ENCODE peak calls at places on chromosome 14, in four cellular contexts. One of them, this sample, is unnamed.

GRCh38 chr14:23079716-23080115 is 15.2 kb downstream of the ACIN1 start:
- DNase-seq in GDM1: no peak
- DNase-seq in effector memory CD4-positive, alpha-beta T cell: no peak
- DNase-seq in caudate nucleus: no peak
- DNase-seq in this sample: no peak

GRCh38 chr14:52862652-52863338 is 71.4 kb upstream of the GNPNAT1 start:
- DNase-seq in effector memory CD4-positive, alpha-beta T cell: no peak
- DNase-seq in GDM1: no peak
- DNase-seq in caudate nucleus: no peak
- DNase-seq in this sample: no peak

GRCh38 chr14:105536691-105537579 is 10.6 kb downstream of the TMEM121 start:
- DNase-seq in GDM1: no peak
- DNase-seq in effector memory CD4-positive, alpha-beta T cell: no peak
- DNase-seq in caudate nucleus: no peak
- DNase-seq in this sample: no peak

GRCh38 chr14:20454359-20454644 is 310 bp downstream of the OSGEP start:
- DNase-seq in caudate nucleus: no peak
- DNase-seq in effector memory CD4-positive, alpha-beta T cell: peak
- DNase-seq in GDM1: no peak
- DNase-seq in this sample: no peak

GRCh38 chr14:52222901-52223300 is 44.6 kb upstream of the PTGDR start:
- DNase-seq in effector memory CD4-positive, alpha-beta T cell: no peak
- DNase-seq in GDM1: no peak
- DNase-seq in caudate nucleus: peak
- DNase-seq in this sample: no peak

GRCh38 chr14:106586098-106586704 is 1059.8 kb downstream of the TMEM121 start:
- DNase-seq in effector memory CD4-positive, alpha-beta T cell: peak
- DNase-seq in caudate nucleus: no peak
- DNase-seq in GDM1: peak
- DNase-seq in this sample: no peak

GRCh38 chr14:89628521-89628920 is 211.5 kb upstream of the FOXN3 start:
- DNase-seq in GDM1: no peak
- DNase-seq in effector memory CD4-positive, alpha-beta T cell: no peak
- DNase-seq in caudate nucleus: no peak
- DNase-seq in this sample: no peak

GRCh38 chr14:51236314-51236713 is 3.7 kb upstream of the TMX1 start:
- DNase-seq in effector memory CD4-positive, alpha-beta T cell: no peak
- DNase-seq in GDM1: no peak
- DNase-seq in caudate nucleus: no peak
- DNase-seq in this sample: no peak

GRCh38 chr14:33237102-33237501 is 298.4 kb downstream of the NPAS3 start:
- DNase-seq in caudate nucleus: no peak
- DNase-seq in GDM1: no peak
- DNase-seq in effector memory CD4-positive, alpha-beta T cell: no peak
- DNase-seq in this sample: no peak

GRCh38 chr14:91882369-91882768 is 15.0 kb upstream of the TC2N start:
- DNase-seq in GDM1: no peak
- DNase-seq in effector memory CD4-positive, alpha-beta T cell: no peak
- DNase-seq in caudate nucleus: no peak
- DNase-seq in this sample: no peak

GRCh38 chr14:36662258-36662542 is 540 bp downstream of the PAX9 start:
- DNase-seq in caudate nucleus: no peak
- DNase-seq in GDM1: no peak
- DNase-seq in effector memory CD4-positive, alpha-beta T cell: no peak
- DNase-seq in this sample: no peak

GRCh38 chr14:94390372-94391086 is 2.1 kb upstream of the SERPINA1 start:
- DNase-seq in caudate nucleus: no peak
- DNase-seq in GDM1: no peak
- DNase-seq in effector memory CD4-positive, alpha-beta T cell: no peak
- DNase-seq in this sample: peak

GRCh38 chr14:100717371-100717770 is 9.3 kb upstream of the DLK1 start:
- DNase-seq in GDM1: peak
- DNase-seq in caudate nucleus: no peak
- DNase-seq in effector memory CD4-positive, alpha-beta T cell: no peak
- DNase-seq in this sample: no peak

GRCh38 chr14:62614117-62614516 is 431.1 kb downstream of the KCNH5 start:
- DNase-seq in caudate nucleus: no peak
- DNase-seq in GDM1: no peak
- DNase-seq in effector memory CD4-positive, alpha-beta T cell: no peak
- DNase-seq in this sample: no peak

GRCh38 chr14:97367278-97367677 is 570.1 kb downstream of the VRK1 start:
- DNase-seq in caudate nucleus: no peak
- DNase-seq in effector memory CD4-positive, alpha-beta T cell: no peak
- DNase-seq in GDM1: no peak
- DNase-seq in this sample: no peak

GRCh38 chr14:91511014-91511466 is 930 bp upstream of the PPP4R3A start:
- DNase-seq in GDM1: no peak
- DNase-seq in effector memory CD4-positive, alpha-beta T cell: no peak
- DNase-seq in caudate nucleus: no peak
- DNase-seq in this sample: no peak

GRCh38 chr14:101845896-101846295 is 84.4 kb downstream of the PPP2R5C start:
- DNase-seq in effector memory CD4-positive, alpha-beta T cell: no peak
- DNase-seq in caudate nucleus: no peak
- DNase-seq in GDM1: no peak
- DNase-seq in this sample: no peak

GRCh38 chr14:103101257-103101963 is 6.9 kb downstream of the EXOC3L4 start:
- DNase-seq in GDM1: no peak
- DNase-seq in caudate nucleus: no peak
- DNase-seq in effector memory CD4-positive, alpha-beta T cell: no peak
- DNase-seq in this sample: no peak

GRCh38 chr14:75417674-75418073 is 10.1 kb upstream of the JDP2 start:
- DNase-seq in effector memory CD4-positive, alpha-beta T cell: no peak
- DNase-seq in caudate nucleus: no peak
- DNase-seq in GDM1: peak
- DNase-seq in this sample: no peak

GRCh38 chr14:30608533-30609006 is 13.5 kb upstream of the SCFD1 start:
- DNase-seq in effector memory CD4-positive, alpha-beta T cell: no peak
- DNase-seq in GDM1: no peak
- DNase-seq in caudate nucleus: no peak
- DNase-seq in this sample: no peak

GRCh38 chr14:46499521-46499920 is 152.1 kb downstream of the RPL10L start:
- DNase-seq in caudate nucleus: no peak
- DNase-seq in GDM1: no peak
- DNase-seq in effector memory CD4-positive, alpha-beta T cell: no peak
- DNase-seq in this sample: no peak

GRCh38 chr14:91892918-91893527 is 25.7 kb upstream of the TC2N start:
- DNase-seq in GDM1: no peak
- DNase-seq in effector memory CD4-positive, alpha-beta T cell: no peak
- DNase-seq in caudate nucleus: no peak
- DNase-seq in this sample: no peak

GRCh38 chr14:35766700-35767082 is 42.4 kb downstream of the RALGAPA1 start:
- DNase-seq in caudate nucleus: no peak
- DNase-seq in effector memory CD4-positive, alpha-beta T cell: no peak
- DNase-seq in GDM1: no peak
- DNase-seq in this sample: no peak

GRCh38 chr14:71398450-71398849 is 491.2 kb downstream of the PCNX1 start:
- DNase-seq in effector memory CD4-positive, alpha-beta T cell: no peak
- DNase-seq in GDM1: no peak
- DNase-seq in caudate nucleus: no peak
- DNase-seq in this sample: no peak

GRCh38 chr14:40436551-40436950 is 1004.3 kb upstream of the FBXO33 start:
- DNase-seq in effector memory CD4-positive, alpha-beta T cell: no peak
- DNase-seq in caudate nucleus: no peak
- DNase-seq in GDM1: no peak
- DNase-seq in this sample: no peak

GRCh38 chr14:91390165-91390778 is 27.3 kb downstream of the CCDC88C start:
- DNase-seq in effector memory CD4-positive, alpha-beta T cell: no peak
- DNase-seq in caudate nucleus: no peak
- DNase-seq in GDM1: no peak
- DNase-seq in this sample: no peak

GRCh38 chr14:24662753-24663152 is 28.8 kb upstream of the GZMB start:
- DNase-seq in GDM1: peak
- DNase-seq in effector memory CD4-positive, alpha-beta T cell: no peak
- DNase-seq in caudate nucleus: no peak
- DNase-seq in this sample: no peak

GRCh38 chr14:70425349-70425748 is 8.5 kb upstream of the SYNJ2BP start:
- DNase-seq in GDM1: no peak
- DNase-seq in caudate nucleus: no peak
- DNase-seq in effector memory CD4-positive, alpha-beta T cell: no peak
- DNase-seq in this sample: no peak

GRCh38 chr14:31992051-31992450 is 85.1 kb upstream of the ARHGAP5 start:
- DNase-seq in GDM1: no peak
- DNase-seq in caudate nucleus: no peak
- DNase-seq in effector memory CD4-positive, alpha-beta T cell: no peak
- DNase-seq in this sample: no peak

GRCh38 chr14:103817595-103817994 is 29.8 kb downstream of the PPP1R13B start:
- DNase-seq in effector memory CD4-positive, alpha-beta T cell: no peak
- DNase-seq in GDM1: no peak
- DNase-seq in caudate nucleus: no peak
- DNase-seq in this sample: no peak

GRCh38 chr14:59768855-59769254 is 101.7 kb downstream of the RTN1 start:
- DNase-seq in GDM1: no peak
- DNase-seq in caudate nucleus: no peak
- DNase-seq in effector memory CD4-positive, alpha-beta T cell: no peak
- DNase-seq in this sample: no peak

GRCh38 chr14:60723218-60724079 is 702 bp downstream of the SIX4 start:
- DNase-seq in caudate nucleus: no peak
- DNase-seq in GDM1: no peak
- DNase-seq in effector memory CD4-positive, alpha-beta T cell: no peak
- DNase-seq in this sample: no peak

GRCh38 chr14:72401632-72402428 is 469.6 kb downstream of the RGS6 start:
- DNase-seq in caudate nucleus: no peak
- DNase-seq in GDM1: peak
- DNase-seq in effector memory CD4-positive, alpha-beta T cell: no peak
- DNase-seq in this sample: no peak

GRCh38 chr14:22488522-22489246 is 100.3 kb downstream of the DAD1 start:
- DNase-seq in effector memory CD4-positive, alpha-beta T cell: no peak
- DNase-seq in GDM1: no peak
- DNase-seq in caudate nucleus: no peak
- DNase-seq in this sample: no peak

GRCh38 chr14:20606190-20606901 is 15.2 kb upstream of the RNASE12 start:
- DNase-seq in effector memory CD4-positive, alpha-beta T cell: no peak
- DNase-seq in caudate nucleus: no peak
- DNase-seq in GDM1: peak
- DNase-seq in this sample: no peak

GRCh38 chr14:99256483-99256874 is 15.5 kb downstream of the BCL11B start:
- DNase-seq in GDM1: no peak
- DNase-seq in caudate nucleus: no peak
- DNase-seq in effector memory CD4-positive, alpha-beta T cell: no peak
- DNase-seq in this sample: no peak

GRCh38 chr14:102323102-102323501 is 3.6 kb downstream of the ZNF839 start:
- DNase-seq in caudate nucleus: peak
- DNase-seq in GDM1: peak
- DNase-seq in effector memory CD4-positive, alpha-beta T cell: no peak
- DNase-seq in this sample: peak

GRCh38 chr14:22469541-22470303 is 119.3 kb downstream of the DAD1 start:
- DNase-seq in GDM1: no peak
- DNase-seq in effector memory CD4-positive, alpha-beta T cell: no peak
- DNase-seq in caudate nucleus: peak
- DNase-seq in this sample: peak